ENCODE peak calls at places on chromosome 18, in ten cellular contexts. One of them, this sample, is unnamed.

GRCh38 chr18:37937287-37937686 is 371.7 kb upstream of the CELF4 start:
- DNase-seq in spleen: no peak
- DNase-seq in WTC11: no peak
- DNase-seq in body of pancreas: no peak
- DNase-seq in breast epithelium: no peak
- DNase-seq in cardiac muscle cell: no peak
- DNase-seq in MM.1S: no peak
- DNase-seq in kidney: no peak
- DNase-seq in tibial artery: no peak
- DNase-seq in progenitor cell of endocrine pancreas: no peak
- DNase-seq in this sample: no peak

GRCh38 chr18:32770181-32770650 is 2.6 kb downstream of the KLHL14 start:
- DNase-seq in body of pancreas: peak
- DNase-seq in WTC11: peak
- DNase-seq in progenitor cell of endocrine pancreas: peak
- DNase-seq in tibial artery: no peak
- DNase-seq in kidney: peak
- DNase-seq in cardiac muscle cell: no peak
- DNase-seq in MM.1S: no peak
- DNase-seq in spleen: peak
- DNase-seq in breast epithelium: no peak
- DNase-seq in this sample: no peak

GRCh38 chr18:59617468-59617932 is 79.7 kb downstream of the CCBE1 start:
- DNase-seq in body of pancreas: no peak
- DNase-seq in MM.1S: no peak
- DNase-seq in kidney: no peak
- DNase-seq in spleen: no peak
- DNase-seq in cardiac muscle cell: peak
- DNase-seq in tibial artery: no peak
- DNase-seq in WTC11: no peak
- DNase-seq in progenitor cell of endocrine pancreas: no peak
- DNase-seq in breast epithelium: no peak
- DNase-seq in this sample: no peak

GRCh38 chr18:44958450-44958849 is 277.8 kb downstream of the SETBP1 start:
- DNase-seq in spleen: no peak
- DNase-seq in kidney: no peak
- DNase-seq in cardiac muscle cell: no peak
- DNase-seq in MM.1S: no peak
- DNase-seq in body of pancreas: no peak
- DNase-seq in progenitor cell of endocrine pancreas: no peak
- DNase-seq in breast epithelium: no peak
- DNase-seq in WTC11: no peak
- DNase-seq in tibial artery: no peak
- DNase-seq in this sample: no peak

GRCh38 chr18:76495435-76496199 is 575 bp upstream of the ZNF516 start:
- DNase-seq in WTC11: peak
- DNase-seq in progenitor cell of endocrine pancreas: peak
- DNase-seq in spleen: peak
- DNase-seq in kidney: no peak
- DNase-seq in MM.1S: peak
- DNase-seq in tibial artery: peak
- DNase-seq in breast epithelium: no peak
- DNase-seq in cardiac muscle cell: peak
- DNase-seq in body of pancreas: no peak
- DNase-seq in this sample: no peak

GRCh38 chr18:2994603-2995432 is 18.1 kb downstream of the LPIN2 start:
- DNase-seq in tibial artery: no peak
- DNase-seq in WTC11: peak
- DNase-seq in body of pancreas: no peak
- DNase-seq in kidney: no peak
- DNase-seq in cardiac muscle cell: no peak
- DNase-seq in progenitor cell of endocrine pancreas: no peak
- DNase-seq in MM.1S: peak
- DNase-seq in breast epithelium: no peak
- DNase-seq in spleen: peak
- DNase-seq in this sample: no peak

GRCh38 chr18:78330761-78331160 is 648.9 kb upstream of the SALL3 start:
- DNase-seq in WTC11: no peak
- DNase-seq in tibial artery: no peak
- DNase-seq in breast epithelium: no peak
- DNase-seq in spleen: no peak
- DNase-seq in progenitor cell of endocrine pancreas: no peak
- DNase-seq in cardiac muscle cell: no peak
- DNase-seq in MM.1S: no peak
- DNase-seq in kidney: no peak
- DNase-seq in body of pancreas: no peak
- DNase-seq in this sample: no peak

GRCh38 chr18:76943542-76944339 is 121.4 kb downstream of the ZNF236 start:
- DNase-seq in MM.1S: no peak
- DNase-seq in tibial artery: peak
- DNase-seq in WTC11: no peak
- DNase-seq in body of pancreas: no peak
- DNase-seq in breast epithelium: no peak
- DNase-seq in cardiac muscle cell: peak
- DNase-seq in spleen: no peak
- DNase-seq in kidney: no peak
- DNase-seq in progenitor cell of endocrine pancreas: no peak
- DNase-seq in this sample: no peak

GRCh38 chr18:3441290-3441689 is 8.7 kb upstream of the TGIF1 start:
- DNase-seq in MM.1S: no peak
- DNase-seq in progenitor cell of endocrine pancreas: no peak
- DNase-seq in spleen: no peak
- DNase-seq in tibial artery: no peak
- DNase-seq in WTC11: peak
- DNase-seq in breast epithelium: no peak
- DNase-seq in kidney: no peak
- DNase-seq in cardiac muscle cell: peak
- DNase-seq in body of pancreas: no peak
- DNase-seq in this sample: no peak

GRCh38 chr18:58496937-58497336 is 132.0 kb downstream of the ALPK2 start:
- DNase-seq in cardiac muscle cell: no peak
- DNase-seq in WTC11: peak
- DNase-seq in body of pancreas: no peak
- DNase-seq in progenitor cell of endocrine pancreas: no peak
- DNase-seq in MM.1S: no peak
- DNase-seq in kidney: no peak
- DNase-seq in tibial artery: no peak
- DNase-seq in breast epithelium: no peak
- DNase-seq in spleen: no peak
- DNase-seq in this sample: no peak

GRCh38 chr18:7369006-7369405 is 138.1 kb downstream of the LRRC30 start:
- DNase-seq in MM.1S: no peak
- DNase-seq in WTC11: no peak
- DNase-seq in spleen: no peak
- DNase-seq in cardiac muscle cell: peak
- DNase-seq in tibial artery: no peak
- DNase-seq in kidney: no peak
- DNase-seq in progenitor cell of endocrine pancreas: no peak
- DNase-seq in body of pancreas: no peak
- DNase-seq in breast epithelium: no peak
- DNase-seq in this sample: no peak

GRCh38 chr18:42078711-42079110 is 123.7 kb downstream of the PIK3C3 start:
- DNase-seq in tibial artery: no peak
- DNase-seq in kidney: no peak
- DNase-seq in cardiac muscle cell: peak
- DNase-seq in breast epithelium: no peak
- DNase-seq in WTC11: no peak
- DNase-seq in MM.1S: no peak
- DNase-seq in spleen: no peak
- DNase-seq in body of pancreas: no peak
- DNase-seq in progenitor cell of endocrine pancreas: no peak
- DNase-seq in this sample: no peak

DNA sequence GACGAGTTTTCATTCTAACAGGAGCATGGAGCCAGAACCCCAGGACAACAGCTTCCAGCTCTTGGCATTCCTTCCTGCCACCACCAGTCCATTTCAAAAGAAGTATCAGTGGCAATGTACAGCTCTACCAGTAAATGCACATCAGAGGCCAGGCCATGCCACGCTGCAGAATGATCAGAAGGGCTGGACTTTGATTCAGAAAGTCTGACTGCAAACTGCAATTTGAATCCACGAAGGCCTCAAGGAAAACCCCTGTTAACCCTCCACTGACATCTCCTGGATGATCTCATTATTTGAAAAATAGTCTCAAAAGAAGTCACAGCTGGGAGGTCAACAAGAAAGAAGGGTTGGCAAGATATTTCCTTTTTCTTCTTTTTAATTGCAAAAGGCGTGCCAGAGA is 119.2 kb downstream of the MYO5B start:
- DNase-seq in kidney: no peak
- DNase-seq in spleen: no peak
- DNase-seq in cardiac muscle cell: no peak
- DNase-seq in WTC11: no peak
- DNase-seq in breast epithelium: no peak
- DNase-seq in tibial artery: no peak
- DNase-seq in body of pancreas: no peak
- DNase-seq in MM.1S: no peak
- DNase-seq in progenitor cell of endocrine pancreas: no peak
- DNase-seq in this sample: no peak
- TF ChIP-seq CTCF in kidney: no peak
- TF ChIP-seq CTCF in spleen: no peak
- TF ChIP-seq CTCF in cardiac muscle cell: no peak
- TF ChIP-seq CTCF in WTC11: no peak
- TF ChIP-seq CTCF in breast epithelium: no peak
- TF ChIP-seq CTCF in tibial artery: no peak
- TF ChIP-seq CTCF in body of pancreas: no peak
- TF ChIP-seq CTCF in MM.1S: no peak
- TF ChIP-seq CTCF in progenitor cell of endocrine pancreas: no peak
- TF ChIP-seq CTCF in this sample: no peak

DNA sequence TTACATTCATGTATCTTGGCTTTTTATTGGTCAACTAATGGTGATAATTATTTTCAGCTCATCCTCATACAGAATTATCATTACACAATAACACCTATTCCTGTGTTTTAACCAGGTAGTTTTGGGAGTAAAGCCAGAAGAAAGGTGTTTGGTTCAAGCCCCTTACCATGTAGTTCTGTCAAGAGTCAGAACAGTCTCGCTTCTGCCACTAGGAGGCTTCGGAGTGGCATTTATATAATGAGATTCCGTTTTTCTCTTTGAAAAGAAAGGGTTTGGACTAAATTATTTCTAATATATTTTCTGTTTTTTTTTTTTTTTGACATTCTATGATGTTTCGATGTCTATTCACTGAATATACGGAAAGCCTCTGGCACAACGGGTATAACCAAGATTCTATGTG is 217.8 kb downstream of the CDH7 start:
- DNase-seq in spleen: no peak
- DNase-seq in body of pancreas: no peak
- DNase-seq in kidney: no peak
- DNase-seq in MM.1S: no peak
- DNase-seq in cardiac muscle cell: no peak
- DNase-seq in tibial artery: no peak
- DNase-seq in breast epithelium: no peak
- DNase-seq in progenitor cell of endocrine pancreas: no peak
- DNase-seq in WTC11: peak
- DNase-seq in this sample: no peak
- TF ChIP-seq CTCF in spleen: no peak
- TF ChIP-seq CTCF in body of pancreas: peak
- TF ChIP-seq CTCF in kidney: no peak
- TF ChIP-seq CTCF in MM.1S: no peak
- TF ChIP-seq CTCF in cardiac muscle cell: no peak
- TF ChIP-seq CTCF in tibial artery: no peak
- TF ChIP-seq CTCF in breast epithelium: no peak
- TF ChIP-seq CTCF in progenitor cell of endocrine pancreas: peak
- TF ChIP-seq CTCF in WTC11: peak
- TF ChIP-seq CTCF in this sample: peak

DNA sequence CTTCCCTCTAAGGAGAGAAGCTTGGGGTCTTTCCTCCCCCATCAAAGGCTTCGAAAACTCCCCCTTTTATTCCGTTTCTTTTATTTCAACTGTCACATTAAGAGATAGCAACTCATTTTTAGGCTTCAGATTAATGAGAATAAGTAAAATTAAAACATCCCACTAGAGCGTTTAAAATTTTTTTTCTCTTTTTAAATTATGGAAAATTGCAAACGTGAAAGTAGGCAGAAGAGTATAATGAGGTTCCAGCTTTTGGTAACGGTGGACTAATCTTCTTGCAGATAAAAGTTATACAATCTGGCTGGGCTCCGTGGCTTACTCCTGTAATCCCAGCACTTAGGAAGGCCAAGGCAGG is 21.9 kb upstream of the RMP24 start:
- DNase-seq in progenitor cell of endocrine pancreas: no peak
- DNase-seq in cardiac muscle cell: no peak
- DNase-seq in body of pancreas: no peak
- DNase-seq in MM.1S: no peak
- DNase-seq in breast epithelium: no peak
- DNase-seq in tibial artery: no peak
- DNase-seq in WTC11: no peak
- DNase-seq in kidney: no peak
- DNase-seq in spleen: no peak
- DNase-seq in this sample: no peak
- TF ChIP-seq CTCF in progenitor cell of endocrine pancreas: no peak
- TF ChIP-seq CTCF in cardiac muscle cell: no peak
- TF ChIP-seq CTCF in body of pancreas: no peak
- TF ChIP-seq CTCF in MM.1S: no peak
- TF ChIP-seq CTCF in breast epithelium: no peak
- TF ChIP-seq CTCF in tibial artery: no peak
- TF ChIP-seq CTCF in WTC11: peak
- TF ChIP-seq CTCF in kidney: no peak
- TF ChIP-seq CTCF in spleen: no peak
- TF ChIP-seq CTCF in this sample: no peak

DNA sequence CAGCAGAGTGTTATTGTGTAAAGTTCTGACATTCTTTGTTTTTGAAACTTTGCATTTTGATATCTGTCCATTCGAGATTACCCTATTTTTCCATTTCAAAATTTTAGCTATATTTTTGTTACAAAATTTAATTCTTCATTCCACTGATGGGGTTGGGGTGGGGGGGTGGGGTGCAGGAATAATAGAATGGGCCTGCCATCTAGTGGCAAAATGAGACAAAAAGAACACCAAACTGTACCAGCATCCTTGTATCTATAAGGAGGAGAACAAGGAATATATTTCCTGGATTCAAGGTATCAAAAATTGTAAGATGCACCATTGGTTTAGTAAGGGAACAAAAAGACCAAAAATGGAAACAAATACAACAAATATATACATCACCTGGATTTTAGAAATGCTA is 27.9 kb upstream of the TTR start:
- DNase-seq in tibial artery: no peak
- DNase-seq in cardiac muscle cell: peak
- DNase-seq in breast epithelium: no peak
- DNase-seq in MM.1S: no peak
- DNase-seq in body of pancreas: no peak
- DNase-seq in spleen: no peak
- DNase-seq in WTC11: no peak
- DNase-seq in kidney: no peak
- DNase-seq in progenitor cell of endocrine pancreas: no peak
- DNase-seq in this sample: no peak
- TF ChIP-seq CTCF in tibial artery: no peak
- TF ChIP-seq CTCF in cardiac muscle cell: peak
- TF ChIP-seq CTCF in breast epithelium: no peak
- TF ChIP-seq CTCF in MM.1S: no peak
- TF ChIP-seq CTCF in body of pancreas: no peak
- TF ChIP-seq CTCF in spleen: no peak
- TF ChIP-seq CTCF in WTC11: no peak
- TF ChIP-seq CTCF in kidney: no peak
- TF ChIP-seq CTCF in progenitor cell of endocrine pancreas: peak
- TF ChIP-seq CTCF in this sample: peak

GRCh38 chr18:23272498-23273232 is 137.4 kb downstream of the CABLES1 start:
- DNase-seq in WTC11: no peak
- DNase-seq in kidney: no peak
- DNase-seq in spleen: no peak
- DNase-seq in body of pancreas: no peak
- DNase-seq in MM.1S: peak
- DNase-seq in tibial artery: no peak
- DNase-seq in progenitor cell of endocrine pancreas: no peak
- DNase-seq in cardiac muscle cell: no peak
- DNase-seq in breast epithelium: no peak
- DNase-seq in this sample: no peak
- TF ChIP-seq CTCF in WTC11: no peak
- TF ChIP-seq CTCF in kidney: no peak
- TF ChIP-seq CTCF in spleen: no peak
- TF ChIP-seq CTCF in body of pancreas: no peak
- TF ChIP-seq CTCF in MM.1S: no peak
- TF ChIP-seq CTCF in tibial artery: no peak
- TF ChIP-seq CTCF in progenitor cell of endocrine pancreas: no peak
- TF ChIP-seq CTCF in cardiac muscle cell: no peak
- TF ChIP-seq CTCF in breast epithelium: no peak
- TF ChIP-seq CTCF in this sample: no peak

This sample was measured in D721Med.